ENCODE peak calls at places on chromosomes 7 and 10, in five cellular contexts. One of them, this sample, is unnamed.

GRCh38 chr7:93817561-93817960 is 73.0 kb downstream of the TFPI2 start:
- DNase-seq in uterus: no peak
- DNase-seq in cardiac muscle cell: no peak
- DNase-seq in aorta: no peak
- DNase-seq in left ventricle myocardium inferior: no peak
- DNase-seq in this sample: no peak

GRCh38 chr7:24756989-24757798 is at the start of gene GSDME:
- DNase-seq in cardiac muscle cell: peak
- DNase-seq in uterus: peak
- DNase-seq in aorta: peak
- DNase-seq in left ventricle myocardium inferior: peak
- DNase-seq in this sample: peak

GRCh38 chr7:20330797-20331230 is at the start of gene ITGB8:
- DNase-seq in aorta: peak
- DNase-seq in uterus: peak
- DNase-seq in cardiac muscle cell: peak
- DNase-seq in left ventricle myocardium inferior: peak
- DNase-seq in this sample: no peak

GRCh38 chr7:90945104-90945752 is 319.0 kb upstream of the FZD1 start:
- DNase-seq in cardiac muscle cell: no peak
- DNase-seq in aorta: no peak
- DNase-seq in left ventricle myocardium inferior: no peak
- DNase-seq in uterus: no peak
- DNase-seq in this sample: peak

GRCh38 chr7:87628780-87629569 is 777 bp downstream of the RUNDC3B start:
- DNase-seq in aorta: peak
- DNase-seq in left ventricle myocardium inferior: no peak
- DNase-seq in cardiac muscle cell: peak
- DNase-seq in uterus: no peak
- DNase-seq in this sample: peak

GRCh38 chr10:113059001-113059780 is 109.1 kb downstream of the TCF7L2 start:
- DNase-seq in left ventricle myocardium inferior: peak
- DNase-seq in uterus: peak
- DNase-seq in cardiac muscle cell: no peak
- DNase-seq in aorta: no peak
- DNase-seq in this sample: no peak

GRCh38 chr7:7732566-7733290 is 14.3 kb upstream of the RPA3 start:
- DNase-seq in aorta: no peak
- DNase-seq in cardiac muscle cell: no peak
- DNase-seq in left ventricle myocardium inferior: no peak
- DNase-seq in uterus: no peak
- DNase-seq in this sample: no peak

GRCh38 chr7:113730309-113730955 is 188.4 kb downstream of the PPP1R3A start:
- DNase-seq in left ventricle myocardium inferior: no peak
- DNase-seq in cardiac muscle cell: no peak
- DNase-seq in uterus: no peak
- DNase-seq in aorta: no peak
- DNase-seq in this sample: peak

GRCh38 chr10:46077141-46077554 is 31.1 kb upstream of the MSMB start:
- DNase-seq in aorta: no peak
- DNase-seq in uterus: no peak
- DNase-seq in cardiac muscle cell: no peak
- DNase-seq in left ventricle myocardium inferior: no peak
- DNase-seq in this sample: peak

GRCh38 chr10:3906511-3907111 is 121.6 kb upstream of the KLF6 start:
- DNase-seq in cardiac muscle cell: no peak
- DNase-seq in uterus: no peak
- DNase-seq in aorta: no peak
- DNase-seq in left ventricle myocardium inferior: no peak
- DNase-seq in this sample: peak

GRCh38 chr10:60809157-60809556 is 30.9 kb downstream of the CDK1 start:
- DNase-seq in uterus: no peak
- DNase-seq in aorta: no peak
- DNase-seq in left ventricle myocardium inferior: no peak
- DNase-seq in cardiac muscle cell: no peak
- DNase-seq in this sample: peak

GRCh38 chr10:124381011-124381591 is 37.6 kb downstream of the OAT start:
- DNase-seq in aorta: peak
- DNase-seq in left ventricle myocardium inferior: no peak
- DNase-seq in uterus: no peak
- DNase-seq in cardiac muscle cell: no peak
- DNase-seq in this sample: peak

GRCh38 chr10:69501657-69502056 is 50.4 kb downstream of the TSPAN15 start:
- DNase-seq in left ventricle myocardium inferior: no peak
- DNase-seq in cardiac muscle cell: no peak
- DNase-seq in aorta: no peak
- DNase-seq in uterus: no peak
- DNase-seq in this sample: no peak

GRCh38 chr10:29688230-29688634 is 53.5 kb upstream of the SVIL start:
- DNase-seq in aorta: no peak
- DNase-seq in uterus: no peak
- DNase-seq in left ventricle myocardium inferior: no peak
- DNase-seq in cardiac muscle cell: peak
- DNase-seq in this sample: no peak

GRCh38 chr7:84624927-84625326 is 430.3 kb upstream of the SEMA3A start:
- DNase-seq in left ventricle myocardium inferior: no peak
- DNase-seq in uterus: no peak
- DNase-seq in cardiac muscle cell: no peak
- DNase-seq in aorta: no peak
- DNase-seq in this sample: peak

GRCh38 chr10:123289432-123289831 is 135.2 kb downstream of the BUB3 start:
- DNase-seq in uterus: no peak
- DNase-seq in cardiac muscle cell: no peak
- DNase-seq in left ventricle myocardium inferior: no peak
- DNase-seq in aorta: no peak
- DNase-seq in this sample: no peak

GRCh38 chr10:67005981-67006380 is 80.1 kb downstream of the LRRTM3 start:
- DNase-seq in cardiac muscle cell: peak
- DNase-seq in left ventricle myocardium inferior: no peak
- DNase-seq in aorta: no peak
- DNase-seq in uterus: no peak
- DNase-seq in this sample: no peak

GRCh38 chr10:24118246-24118645 is 90.7 kb upstream of the KIAA1217 start:
- DNase-seq in left ventricle myocardium inferior: no peak
- DNase-seq in uterus: no peak
- DNase-seq in cardiac muscle cell: peak
- DNase-seq in aorta: no peak
- DNase-seq in this sample: no peak

GRCh38 chr7:105788356-105788755 is 88.0 kb downstream of the ATXN7L1 start:
- DNase-seq in aorta: no peak
- DNase-seq in uterus: no peak
- DNase-seq in cardiac muscle cell: no peak
- DNase-seq in left ventricle myocardium inferior: no peak
- DNase-seq in this sample: no peak

GRCh38 chr10:51007781-51008180 is 66.5 kb upstream of the PRKG1 start:
- DNase-seq in left ventricle myocardium inferior: no peak
- DNase-seq in cardiac muscle cell: no peak
- DNase-seq in aorta: no peak
- DNase-seq in uterus: no peak
- DNase-seq in this sample: peak

GRCh38 chr10:66782144-66782543 is 143.7 kb upstream of the LRRTM3 start:
- DNase-seq in left ventricle myocardium inferior: no peak
- DNase-seq in aorta: no peak
- DNase-seq in uterus: no peak
- DNase-seq in cardiac muscle cell: no peak
- DNase-seq in this sample: no peak

GRCh38 chr7:13061115-13061514 is 373.7 kb downstream of the ARL4A start:
- DNase-seq in aorta: no peak
- DNase-seq in left ventricle myocardium inferior: no peak
- DNase-seq in uterus: no peak
- DNase-seq in cardiac muscle cell: no peak
- DNase-seq in this sample: peak

GRCh38 chr7:35702541-35702940 is 7.6 kb upstream of the HERPUD2 start:
- DNase-seq in left ventricle myocardium inferior: no peak
- DNase-seq in aorta: no peak
- DNase-seq in uterus: no peak
- DNase-seq in cardiac muscle cell: no peak
- DNase-seq in this sample: no peak

GRCh38 chr10:126839094-126839761 is 66.0 kb upstream of the DOCK1 start:
- DNase-seq in left ventricle myocardium inferior: no peak
- DNase-seq in cardiac muscle cell: no peak
- DNase-seq in aorta: no peak
- DNase-seq in uterus: no peak
- DNase-seq in this sample: no peak

GRCh38 chr7:155961241-155962190 is 149.3 kb upstream of the SHH start:
- DNase-seq in aorta: no peak
- DNase-seq in cardiac muscle cell: no peak
- DNase-seq in uterus: no peak
- DNase-seq in left ventricle myocardium inferior: no peak
- DNase-seq in this sample: peak

GRCh38 chr7:154472332-154472731 is 420.1 kb downstream of the DPP6 start:
- DNase-seq in aorta: no peak
- DNase-seq in uterus: no peak
- DNase-seq in left ventricle myocardium inferior: no peak
- DNase-seq in cardiac muscle cell: no peak
- DNase-seq in this sample: no peak

GRCh38 chr7:155166673-155167370 is 96.7 kb downstream of the HTR5A start:
- DNase-seq in cardiac muscle cell: no peak
- DNase-seq in uterus: peak
- DNase-seq in aorta: no peak
- DNase-seq in left ventricle myocardium inferior: no peak
- DNase-seq in this sample: no peak

GRCh38 chr7:13050703-13051102 is 363.3 kb downstream of the ARL4A start:
- DNase-seq in aorta: no peak
- DNase-seq in cardiac muscle cell: no peak
- DNase-seq in left ventricle myocardium inferior: no peak
- DNase-seq in uterus: no peak
- DNase-seq in this sample: peak

GRCh38 chr7:17523813-17524741 is 225.6 kb downstream of the AHR start:
- DNase-seq in aorta: no peak
- DNase-seq in uterus: no peak
- DNase-seq in cardiac muscle cell: no peak
- DNase-seq in left ventricle myocardium inferior: no peak
- DNase-seq in this sample: peak

GRCh38 chr10:98374176-98374969 is 40.6 kb downstream of the PYROXD2 start:
- DNase-seq in uterus: no peak
- DNase-seq in aorta: no peak
- DNase-seq in cardiac muscle cell: no peak
- DNase-seq in left ventricle myocardium inferior: no peak
- DNase-seq in this sample: peak

GRCh38 chr7:1974714-1975113 is 258.0 kb downstream of the MAD1L1 start:
- DNase-seq in left ventricle myocardium inferior: no peak
- DNase-seq in uterus: no peak
- DNase-seq in aorta: peak
- DNase-seq in cardiac muscle cell: no peak
- DNase-seq in this sample: no peak

GRCh38 chr7:30726296-30727006 is 25.5 kb upstream of the INMT start:
- DNase-seq in aorta: peak
- DNase-seq in left ventricle myocardium inferior: no peak
- DNase-seq in cardiac muscle cell: no peak
- DNase-seq in uterus: no peak
- DNase-seq in this sample: no peak

GRCh38 chr10:80283119-80283518 is 6.3 kb downstream of the MAT1A start:
- DNase-seq in aorta: no peak
- DNase-seq in left ventricle myocardium inferior: no peak
- DNase-seq in cardiac muscle cell: peak
- DNase-seq in uterus: no peak
- DNase-seq in this sample: no peak

GRCh38 chr10:80281784-80282505 is 7.5 kb downstream of the MAT1A start:
- DNase-seq in left ventricle myocardium inferior: no peak
- DNase-seq in uterus: no peak
- DNase-seq in aorta: no peak
- DNase-seq in cardiac muscle cell: no peak
- DNase-seq in this sample: no peak

GRCh38 chr10:80283536-80284199 is 5.8 kb downstream of the MAT1A start:
- DNase-seq in left ventricle myocardium inferior: no peak
- DNase-seq in aorta: no peak
- DNase-seq in cardiac muscle cell: no peak
- DNase-seq in uterus: no peak
- DNase-seq in this sample: no peak

GRCh38 chr10:80281292-80281691 is 8.2 kb downstream of the MAT1A start:
- DNase-seq in aorta: no peak
- DNase-seq in cardiac muscle cell: no peak
- DNase-seq in left ventricle myocardium inferior: no peak
- DNase-seq in uterus: no peak
- DNase-seq in this sample: no peak

DNA sequence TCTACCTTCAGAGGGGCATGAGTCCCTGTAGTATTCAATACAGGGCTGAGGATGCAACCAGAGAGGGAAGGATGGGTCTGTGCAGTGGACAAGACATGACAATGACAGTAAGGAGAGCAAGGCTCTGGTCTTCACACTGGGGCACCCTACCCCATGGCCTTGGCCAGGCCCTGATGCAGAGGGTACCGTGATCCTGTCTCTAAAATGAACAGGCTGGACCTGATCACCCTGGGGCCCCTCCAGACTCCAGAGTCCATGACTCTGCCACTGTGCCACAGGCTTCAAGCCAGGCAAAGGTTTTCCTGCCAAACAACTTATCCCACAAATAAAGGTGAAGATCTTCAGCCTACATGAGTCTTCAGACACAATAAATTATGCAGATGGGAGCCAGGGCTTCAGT is 4.9 kb downstream of the MAT1A start:
- DNase-seq in left ventricle myocardium inferior: no peak
- DNase-seq in aorta: no peak
- DNase-seq in uterus: no peak
- DNase-seq in cardiac muscle cell: no peak
- DNase-seq in this sample: no peak
- H3K4me3 ChIP-seq in left ventricle myocardium inferior: no peak
- H3K4me3 ChIP-seq in aorta: no peak
- H3K4me3 ChIP-seq in uterus: no peak
- H3K4me3 ChIP-seq in cardiac muscle cell: no peak
- H3K4me3 ChIP-seq in this sample: no peak

GRCh38 chr10:75772153-75772887 is 340.9 kb downstream of the LRMDA start:
- DNase-seq in uterus: no peak
- DNase-seq in aorta: no peak
- DNase-seq in cardiac muscle cell: no peak
- DNase-seq in left ventricle myocardium inferior: no peak
- DNase-seq in this sample: peak
- H3K4me3 ChIP-seq in uterus: peak
- H3K4me3 ChIP-seq in aorta: no peak
- H3K4me3 ChIP-seq in cardiac muscle cell: no peak
- H3K4me3 ChIP-seq in left ventricle myocardium inferior: peak
- H3K4me3 ChIP-seq in this sample: peak

DNA sequence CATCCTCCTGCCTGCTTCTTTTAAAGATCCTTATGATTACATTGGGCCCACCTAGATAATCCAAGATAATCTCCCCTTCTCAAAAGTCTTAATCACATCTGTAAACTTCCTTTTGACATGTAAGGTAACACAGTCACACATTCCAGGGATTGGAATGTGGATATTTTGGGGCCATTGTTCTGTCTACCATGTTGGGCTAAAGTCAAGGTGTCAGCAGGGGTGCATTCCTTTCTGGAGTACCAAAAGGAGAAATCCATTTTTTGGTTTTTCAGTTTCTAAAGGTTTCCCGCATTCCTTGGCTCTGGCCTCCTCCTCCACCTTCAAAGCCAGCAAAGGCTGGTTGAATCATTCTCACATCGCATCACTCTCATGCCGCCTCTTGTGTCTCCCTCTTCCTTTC is 197.6 kb upstream of the NFE2L3 start:
- DNase-seq in cardiac muscle cell: no peak
- DNase-seq in uterus: no peak
- DNase-seq in aorta: no peak
- DNase-seq in left ventricle myocardium inferior: no peak
- DNase-seq in this sample: no peak
- H3K4me3 ChIP-seq in cardiac muscle cell: no peak
- H3K4me3 ChIP-seq in uterus: no peak
- H3K4me3 ChIP-seq in aorta: no peak
- H3K4me3 ChIP-seq in left ventricle myocardium inferior: no peak
- H3K4me3 ChIP-seq in this sample: no peak

GRCh38 chr10:22557321-22557720 is 157.1 kb downstream of the PIP4K2A start:
- DNase-seq in uterus: no peak
- DNase-seq in cardiac muscle cell: no peak
- DNase-seq in aorta: no peak
- DNase-seq in left ventricle myocardium inferior: no peak
- DNase-seq in this sample: peak
- H3K4me3 ChIP-seq in uterus: no peak
- H3K4me3 ChIP-seq in cardiac muscle cell: no peak
- H3K4me3 ChIP-seq in aorta: no peak
- H3K4me3 ChIP-seq in left ventricle myocardium inferior: no peak
- H3K4me3 ChIP-seq in this sample: no peak

This sample was measured in bronchial epithelial cell.